ENCODE peak calls at places on chromosomes 12 and 14, in ten cellular contexts. L is epithelial cell of esophagus; V is MM.1S; D is IMR-90; F is upper lobe of right lung; Q is stomach; Z is A549; O is left ventricle myocardium inferior; E is CD8-positive, alpha-beta T cell; Y is CD4-positive, alpha-beta T cell. A is an unnamed sample.
A peak's percentile ranks its signal among the peaks of the same experiment; 100 is the strongest.

GRCh38 chr12:125092872-125093680 is 27.8 kb downstream of the AACS start:
- DNase-seq in D (peak; percentile 66), F (no peak), Z (peak; percentile 63), Y (no peak), L (peak; percentile 73), Q (peak; percentile 60), V (no peak), O (peak; percentile 59), E (no peak), A (no peak)

GRCh38 chr14:85535916-85536834 is 6.2 kb downstream of the FLRT2 start:
- DNase-seq in Y (no peak), E (no peak), Q (no peak), V (no peak), Z (peak; percentile 44), L (peak; percentile 62), D (peak; percentile 79), F (no peak), O (no peak), A (no peak)

GRCh38 chr12:4032906-4033628 is 159.9 kb upstream of the PARP11 start:
- DNase-seq in E (no peak), F (no peak), L (peak; percentile 97), Z (no peak), V (no peak), O (no peak), Q (no peak), D (peak; percentile 32), Y (no peak), A (no peak)

GRCh38 chr12:54273981-54274380 is 5.9 kb downstream of the CBX5 start:
- DNase-seq in Y (no peak), D (no peak), L (no peak), F (no peak), Z (no peak), E (no peak), V (no peak), Q (no peak), O (no peak), A (no peak)

GRCh38 chr12:29207120-29207519 is 58.0 kb downstream of the FAR2 start:
- DNase-seq in Q (no peak), V (no peak), D (no peak), F (no peak), L (no peak), E (no peak), O (no peak), Y (no peak), Z (no peak), A (no peak)

GRCh38 chr12:96210376-96211055 is 16.3 kb downstream of the ELK3 start:
- DNase-seq in Q (no peak), O (no peak), Y (peak; percentile 29), L (no peak), F (no peak), Z (no peak), D (no peak), E (peak; percentile 26), V (no peak), A (no peak)

GRCh38 chr14:94317259-94317658 is 5.9 kb downstream of the SERPINA6 start:
- DNase-seq in L (peak; percentile 53), O (peak; percentile 31), Q (no peak), Y (no peak), E (no peak), D (no peak), Z (no peak), F (no peak), V (no peak), A (no peak)

GRCh38 chr12:75850751-75851462 is 180.7 kb downstream of the PHLDA1 start:
- DNase-seq in Q (no peak), O (no peak), F (no peak), L (peak; percentile 77), D (peak; percentile 84), V (no peak), E (no peak), Y (no peak), Z (peak; percentile 40), A (no peak)

GRCh38 chr12:109389146-109389545 is 41.4 kb downstream of the MYO1H start:
- DNase-seq in O (no peak), Q (no peak), L (no peak), V (peak; percentile 32), E (no peak), D (no peak), F (no peak), Z (peak; percentile 60), Y (no peak), A (no peak)

GRCh38 chr14:60905930-60906329 is 74.9 kb downstream of the TRMT5 start:
- DNase-seq in F (no peak), E (no peak), O (no peak), Y (no peak), L (peak; percentile 15), D (peak; percentile 38), Z (no peak), Q (no peak), V (no peak), A (no peak)

GRCh38 chr12:20436367-20436766 is 68.0 kb downstream of the PDE3A start:
- DNase-seq in O (no peak), D (peak; percentile 19), Y (no peak), F (no peak), E (no peak), L (no peak), V (no peak), Q (no peak), Z (no peak), A (no peak)

GRCh38 chr14:101119830-101120571 is 216.5 kb upstream of the RTL1 start:
- DNase-seq in E (no peak), Z (no peak), F (no peak), Y (no peak), D (peak; percentile 11), V (no peak), L (no peak), Q (peak; percentile 22), O (no peak), A (no peak)

GRCh38 chr14:65002586-65003210 is 16.0 kb downstream of the FNTB start:
- DNase-seq in F (no peak), E (no peak), V (no peak), O (no peak), D (peak; percentile 48), Y (no peak), L (peak; percentile 28), Q (no peak), Z (no peak), A (no peak)

GRCh38 chr14:100842799-100843198 is 16.9 kb downstream of the MEG3 start:
- DNase-seq in Z (no peak), V (no peak), E (no peak), O (no peak), D (peak; percentile 95), Y (no peak), L (no peak), Q (no peak), F (no peak), A (no peak)

GRCh38 chr14:59293934-59294661 is 105.6 kb downstream of the DAAM1 start:
- DNase-seq in F (no peak), E (no peak), Y (no peak), Z (no peak), V (no peak), Q (no peak), L (peak; percentile 22), O (peak; percentile 55), D (no peak), A (no peak)

GRCh38 chr12:123933214-123933613 is 39.4 kb downstream of the CCDC92 start:
- DNase-seq in E (no peak), Y (no peak), O (no peak), Z (no peak), L (no peak), V (no peak), D (no peak), Q (no peak), F (peak; percentile 55), A (no peak)

GRCh38 chr12:120639771-120640721 is at the start of gene CABP1:
- DNase-seq in L (no peak), V (no peak), O (no peak), E (peak; percentile 71), Y (peak; percentile 39), F (no peak), Z (no peak), Q (peak; percentile 58), D (no peak), A (peak; percentile 33)
- TF ChIP-seq CTCF in L (no peak), V (no peak), O (peak; percentile 55), E (peak; percentile 37), Y (peak; percentile 44), F (peak; percentile 22), Z (peak; percentile 53), Q (peak; percentile 39), D (no peak), A (no peak)

DNA sequence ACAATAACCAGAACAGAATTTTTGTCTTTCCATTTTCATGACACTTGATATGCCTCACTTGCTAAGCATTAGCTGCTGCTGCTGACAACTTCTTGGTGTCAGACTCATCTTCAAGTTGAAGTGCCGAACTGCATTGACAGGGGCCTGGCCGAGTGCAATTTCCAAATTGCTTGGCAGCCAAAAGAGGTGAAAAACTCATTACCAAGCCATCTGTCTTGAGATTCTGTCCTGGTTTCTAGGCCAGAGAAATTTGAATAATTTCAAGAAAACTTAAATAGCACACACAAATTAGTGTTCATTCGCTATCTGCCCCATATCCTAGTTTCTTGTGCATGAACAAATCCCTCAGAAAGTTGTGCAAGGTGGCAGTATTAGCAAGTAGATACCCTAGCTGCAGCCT is 165.3 kb upstream of the RASSF8 start:
- DNase-seq in D (no peak), L (no peak), Y (no peak), Z (no peak), O (no peak), Q (no peak), V (no peak), E (no peak), F (no peak), A (no peak)
- TF ChIP-seq CTCF in D (no peak), L (no peak), Y (no peak), Z (no peak), O (no peak), Q (no peak), V (no peak), E (no peak), F (no peak), A (no peak)

GRCh38 chr14:28756896-28757570 is 9.6 kb upstream of the FOXG1 start:
- DNase-seq in Z (peak; percentile 48), Q (no peak), O (no peak), D (peak; percentile 54), E (no peak), V (no peak), L (peak; percentile 66), F (no peak), Y (no peak), A (peak; percentile 53)
- TF ChIP-seq CTCF in Z (peak; percentile 60), Q (peak; percentile 20), O (peak; percentile 45), D (peak; percentile 68), E (no peak), V (peak; percentile 20), L (peak; percentile 87), F (peak; percentile 47), Y (no peak), A (peak; percentile 56)

DNA sequence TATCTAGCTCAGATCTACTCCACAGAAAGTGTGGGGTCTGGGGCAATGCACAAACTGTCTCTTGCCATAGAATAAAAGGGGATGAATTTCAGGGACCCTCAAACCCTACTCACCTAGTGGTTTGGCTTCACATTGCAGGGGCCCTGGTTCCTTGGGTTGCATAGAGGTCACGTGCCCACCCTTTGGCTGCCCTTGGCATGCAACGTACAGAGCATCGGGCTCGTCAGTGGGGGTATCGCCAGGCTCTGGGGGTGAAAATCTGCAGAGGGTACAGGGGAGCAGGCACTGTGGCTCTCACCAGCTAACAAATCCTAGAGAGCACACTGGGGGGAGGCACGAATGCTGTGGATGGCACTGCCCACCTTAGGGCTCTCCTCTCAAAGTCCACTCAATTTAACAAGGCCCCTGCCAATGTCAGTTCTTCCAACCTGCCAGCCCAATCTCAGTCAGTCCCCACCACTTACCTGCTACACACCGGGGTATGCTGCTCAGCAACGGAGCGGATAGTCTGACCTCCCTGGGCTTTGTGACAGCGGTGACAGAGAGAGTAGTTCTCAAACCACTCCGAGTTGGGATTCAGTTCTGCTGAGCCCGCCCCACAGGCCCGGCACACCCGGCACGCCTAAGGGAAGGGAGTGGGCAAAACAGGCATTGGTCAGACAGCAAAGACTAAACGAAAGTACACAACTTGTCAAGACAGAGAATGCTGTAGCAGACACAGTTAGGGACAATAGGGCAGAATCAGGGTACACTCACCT is 8.0 kb downstream of the KMT2D start:
- DNase-seq in D (no peak), L (no peak), Y (no peak), O (no peak), E (no peak), Q (no peak), Z (no peak), F (no peak), V (no peak), A (no peak)
- TF ChIP-seq CTCF in D (no peak), L (no peak), Y (no peak), O (no peak), E (no peak), Q (no peak), Z (no peak), F (no peak), V (no peak), A (no peak)

A was measured in endothelial cell.